ENCODE peak calls at places on chromosomes 7 and 10, in five cellular contexts. One of them, this sample, is unnamed.

GRCh38 chr10:121519411-121519810 is 78.8 kb downstream of the FGFR2 start:
- DNase-seq in H1: no peak
- DNase-seq in IMR-90: no peak
- DNase-seq in HepG2: no peak
- DNase-seq in K562: no peak
- DNase-seq in this sample: no peak

GRCh38 chr10:110794808-110795207 is 76.9 kb upstream of the PDCD4 start:
- DNase-seq in H1: no peak
- DNase-seq in IMR-90: no peak
- DNase-seq in HepG2: no peak
- DNase-seq in K562: no peak
- DNase-seq in this sample: no peak

GRCh38 chr10:18204050-18204449 is 63.8 kb downstream of the CACNB2 start:
- DNase-seq in H1: no peak
- DNase-seq in HepG2: no peak
- DNase-seq in K562: no peak
- DNase-seq in IMR-90: no peak
- DNase-seq in this sample: no peak

GRCh38 chr10:133308431-133309110 is at the start of the genes TUBGCP2 and ZNF511:
- DNase-seq in IMR-90: peak; percentile 79
- DNase-seq in HepG2: peak; percentile 55
- DNase-seq in H1: no peak
- DNase-seq in K562: peak; percentile 75
- DNase-seq in this sample: peak; percentile 87

GRCh38 chr7:145293793-145294153 is 457.9 kb upstream of the TPK1 start:
- DNase-seq in HepG2: no peak
- DNase-seq in IMR-90: no peak
- DNase-seq in K562: no peak
- DNase-seq in H1: no peak
- DNase-seq in this sample: no peak

GRCh38 chr10:92757720-92758119 is 68.0 kb downstream of the HHEX start:
- DNase-seq in IMR-90: no peak
- DNase-seq in H1: no peak
- DNase-seq in K562: peak; percentile 12
- DNase-seq in HepG2: no peak
- DNase-seq in this sample: no peak

GRCh38 chr7:145692237-145692950 is 424.2 kb upstream of the CNTNAP2 start:
- DNase-seq in HepG2: no peak
- DNase-seq in IMR-90: peak; percentile 1
- DNase-seq in H1: no peak
- DNase-seq in K562: no peak
- DNase-seq in this sample: no peak

GRCh38 chr7:70356975-70357374 is 758.7 kb downstream of the AUTS2 start:
- DNase-seq in H1: no peak
- DNase-seq in IMR-90: no peak
- DNase-seq in K562: no peak
- DNase-seq in HepG2: no peak
- DNase-seq in this sample: no peak

GRCh38 chr10:105207596-105207995 is 566.5 kb downstream of the SORCS3 start:
- DNase-seq in HepG2: no peak
- DNase-seq in IMR-90: no peak
- DNase-seq in K562: no peak
- DNase-seq in H1: no peak
- DNase-seq in this sample: no peak

GRCh38 chr7:121831320-121831719 is 41.6 kb upstream of the PTPRZ1 start:
- DNase-seq in IMR-90: no peak
- DNase-seq in H1: no peak
- DNase-seq in K562: no peak
- DNase-seq in HepG2: no peak
- DNase-seq in this sample: no peak

GRCh38 chr10:132246296-132246695 is 59.5 kb downstream of the DPYSL4 start:
- DNase-seq in H1: no peak
- DNase-seq in HepG2: no peak
- DNase-seq in IMR-90: no peak
- DNase-seq in K562: no peak
- DNase-seq in this sample: no peak

GRCh38 chr7:27774717-27775328 is 34.9 kb downstream of the TAX1BP1 start:
- DNase-seq in K562: no peak
- DNase-seq in IMR-90: peak; percentile 58
- DNase-seq in H1: no peak
- DNase-seq in HepG2: peak; percentile 39
- DNase-seq in this sample: peak; percentile 55

GRCh38 chr10:118625504-118625903 is 30.1 kb upstream of the PRLHR start:
- DNase-seq in IMR-90: no peak
- DNase-seq in H1: no peak
- DNase-seq in K562: no peak
- DNase-seq in HepG2: no peak
- DNase-seq in this sample: no peak

GRCh38 chr7:40551685-40552576 is 417.1 kb downstream of the SUGCT start:
- DNase-seq in H1: no peak
- DNase-seq in IMR-90: peak; percentile 88
- DNase-seq in K562: no peak
- DNase-seq in HepG2: peak; percentile 3
- DNase-seq in this sample: peak; percentile 2

GRCh38 chr10:100341953-100342626 is 4.9 kb upstream of the SCD start:
- DNase-seq in IMR-90: peak; percentile 60
- DNase-seq in H1: no peak
- DNase-seq in HepG2: peak; percentile 87
- DNase-seq in K562: peak; percentile 56
- DNase-seq in this sample: peak; percentile 82

GRCh38 chr10:63713191-63714144 is 192.3 kb downstream of the REEP3 start:
- DNase-seq in IMR-90: peak; percentile 59
- DNase-seq in H1: peak; percentile 99
- DNase-seq in K562: no peak
- DNase-seq in HepG2: peak; percentile 9
- DNase-seq in this sample: peak; percentile 46

GRCh38 chr7:24959735-24960485 is 20.1 kb downstream of the OSBPL3 start:
- DNase-seq in H1: no peak
- DNase-seq in HepG2: no peak
- DNase-seq in IMR-90: no peak
- DNase-seq in K562: no peak
- DNase-seq in this sample: no peak

GRCh38 chr10:126669188-126669587 is 1.3 kb downstream of the C10orf90 start:
- DNase-seq in K562: no peak
- DNase-seq in HepG2: no peak
- DNase-seq in H1: no peak
- DNase-seq in IMR-90: no peak
- DNase-seq in this sample: no peak

GRCh38 chr10:78267070-78267469 is 233.4 kb downstream of the RPS24 start:
- DNase-seq in IMR-90: peak; percentile 58
- DNase-seq in HepG2: no peak
- DNase-seq in K562: no peak
- DNase-seq in H1: no peak
- DNase-seq in this sample: no peak

GRCh38 chr10:1390200-1390599 is 334.0 kb downstream of the WDR37 start:
- DNase-seq in H1: no peak
- DNase-seq in K562: no peak
- DNase-seq in IMR-90: no peak
- DNase-seq in HepG2: no peak
- DNase-seq in this sample: no peak

GRCh38 chr7:79298145-79298760 is 155.2 kb downstream of the MAGI2 start:
- DNase-seq in IMR-90: peak; percentile 79
- DNase-seq in HepG2: peak; percentile 25
- DNase-seq in H1: no peak
- DNase-seq in K562: peak; percentile 30
- DNase-seq in this sample: peak; percentile 68

GRCh38 chr10:72308320-72308987 is 34.7 kb downstream of the DDIT4 start:
- DNase-seq in K562: peak; percentile 72
- DNase-seq in IMR-90: peak; percentile 85
- DNase-seq in HepG2: peak; percentile 64
- DNase-seq in H1: no peak
- DNase-seq in this sample: no peak

DNA sequence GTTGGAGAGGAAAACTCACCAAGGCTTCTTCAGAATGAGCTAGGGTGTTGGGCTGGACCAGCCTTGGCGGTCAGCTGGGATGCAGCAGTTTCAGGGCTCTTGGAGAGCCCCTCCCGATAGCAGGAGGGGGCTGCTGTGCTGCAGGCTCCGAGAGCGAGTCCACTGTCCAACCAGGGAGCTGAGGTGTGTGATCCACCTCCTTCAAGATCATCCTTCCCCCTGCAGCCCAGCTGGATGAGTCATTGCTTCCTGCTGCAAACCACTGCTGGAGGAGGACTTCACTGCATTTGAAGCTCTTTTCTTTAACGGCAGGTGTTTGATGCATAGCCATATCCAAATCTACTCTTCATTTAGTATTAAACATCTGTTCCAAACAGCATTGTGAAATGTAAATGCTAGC is 54.2 kb upstream of the EBF3 start:
- DNase-seq in HepG2: no peak
- DNase-seq in K562: no peak
- DNase-seq in IMR-90: peak; percentile 63
- DNase-seq in H1: peak; percentile 13
- DNase-seq in this sample: no peak
- TF ChIP-seq MAFK in HepG2: no peak
- TF ChIP-seq MAFK in K562: no peak
- TF ChIP-seq MAFK in IMR-90: no peak
- TF ChIP-seq MAFK in H1: no peak
- TF ChIP-seq MAFK in this sample: no peak

GRCh38 chr7:47119408-47119807 is 462.5 kb downstream of the TNS3 start:
- DNase-seq in HepG2: no peak
- DNase-seq in IMR-90: no peak
- DNase-seq in K562: no peak
- DNase-seq in H1: no peak
- DNase-seq in this sample: no peak
- TF ChIP-seq MAFK in HepG2: no peak
- TF ChIP-seq MAFK in IMR-90: no peak
- TF ChIP-seq MAFK in K562: no peak
- TF ChIP-seq MAFK in H1: no peak
- TF ChIP-seq MAFK in this sample: no peak

DNA sequence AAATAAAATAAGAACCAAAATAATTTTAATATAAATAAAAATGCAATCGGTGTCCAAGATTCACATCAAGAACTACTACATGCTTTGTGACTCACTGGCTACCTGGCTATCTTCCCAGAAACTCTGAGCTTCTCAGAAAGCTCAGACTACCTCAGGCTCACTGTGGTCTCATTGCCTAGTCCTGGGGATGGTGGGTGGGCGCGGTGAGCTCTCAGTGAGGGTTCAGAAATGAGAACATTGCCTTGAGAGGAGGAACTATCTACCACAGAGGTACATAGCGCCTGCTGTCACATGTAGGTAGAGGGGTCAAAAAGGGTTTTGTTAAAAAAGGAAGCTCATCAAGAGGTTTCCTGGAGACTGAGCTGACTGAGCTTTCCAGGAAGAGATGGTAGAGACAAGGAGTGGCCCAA is 108.0 kb downstream of the WDFY4 start:
- DNase-seq in K562: no peak
- DNase-seq in H1: no peak
- DNase-seq in HepG2: no peak
- DNase-seq in IMR-90: peak; percentile 70
- DNase-seq in this sample: no peak
- TF ChIP-seq MAFK in K562: no peak
- TF ChIP-seq MAFK in H1: no peak
- TF ChIP-seq MAFK in HepG2: no peak
- TF ChIP-seq MAFK in IMR-90: no peak
- TF ChIP-seq MAFK in this sample: no peak

GRCh38 chr7:104328970-104329825 is 795 bp downstream of the LHFPL3 start:
- DNase-seq in IMR-90: no peak
- DNase-seq in H1: no peak
- DNase-seq in K562: no peak
- DNase-seq in HepG2: no peak
- DNase-seq in this sample: no peak
- TF ChIP-seq MAFK in IMR-90: no peak
- TF ChIP-seq MAFK in H1: no peak
- TF ChIP-seq MAFK in K562: no peak
- TF ChIP-seq MAFK in HepG2: no peak
- TF ChIP-seq MAFK in this sample: no peak

DNA sequence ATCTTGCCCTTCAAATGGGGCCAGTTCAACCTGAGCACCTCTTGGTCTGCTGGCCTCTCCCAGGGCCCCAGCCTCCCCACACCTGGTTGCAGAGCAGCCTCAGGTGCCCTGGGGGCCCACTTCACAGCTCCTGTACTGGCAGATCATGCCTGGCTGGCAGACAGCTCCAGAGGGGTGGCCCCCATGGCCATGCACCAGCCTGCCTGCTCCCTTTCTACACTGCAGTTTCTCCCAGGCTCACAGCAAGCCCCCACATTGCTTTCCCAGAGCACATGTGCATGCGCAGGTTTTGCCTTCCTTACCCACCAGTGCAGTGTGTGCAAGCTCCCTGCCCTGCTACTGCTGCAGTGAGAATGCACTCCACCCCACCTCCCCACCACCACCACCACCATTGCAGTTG is 9.8 kb upstream of the MIOS start:
- DNase-seq in H1: no peak
- DNase-seq in HepG2: no peak
- DNase-seq in K562: no peak
- DNase-seq in IMR-90: no peak
- DNase-seq in this sample: no peak
- TF ChIP-seq MAFK in H1: no peak
- TF ChIP-seq MAFK in HepG2: no peak
- TF ChIP-seq MAFK in K562: no peak
- TF ChIP-seq MAFK in IMR-90: no peak
- TF ChIP-seq MAFK in this sample: no peak

GRCh38 chr7:149610441-149611011 is 112.9 kb upstream of the ZNF746 start:
- DNase-seq in IMR-90: no peak
- DNase-seq in K562: no peak
- DNase-seq in HepG2: no peak
- DNase-seq in H1: no peak
- DNase-seq in this sample: no peak

GRCh38 chr7:149605696-149606095 is 108.1 kb upstream of the ZNF746 start:
- DNase-seq in H1: no peak
- DNase-seq in HepG2: no peak
- DNase-seq in IMR-90: no peak
- DNase-seq in K562: no peak
- DNase-seq in this sample: no peak

GRCh38 chr7:149606826-149607225 is 109.2 kb upstream of the ZNF746 start:
- DNase-seq in HepG2: no peak
- DNase-seq in H1: no peak
- DNase-seq in K562: no peak
- DNase-seq in IMR-90: no peak
- DNase-seq in this sample: no peak

GRCh38 chr7:149607683-149608082 is 110.1 kb upstream of the ZNF746 start:
- DNase-seq in H1: no peak
- DNase-seq in HepG2: no peak
- DNase-seq in K562: no peak
- DNase-seq in IMR-90: no peak
- DNase-seq in this sample: no peak

GRCh38 chr7:149608168-149608567 is 110.6 kb upstream of the ZNF746 start:
- DNase-seq in HepG2: no peak
- DNase-seq in K562: no peak
- DNase-seq in H1: no peak
- DNase-seq in IMR-90: no peak
- DNase-seq in this sample: no peak
- TF ChIP-seq MAFK in HepG2: no peak
- TF ChIP-seq MAFK in K562: no peak
- TF ChIP-seq MAFK in H1: no peak
- TF ChIP-seq MAFK in IMR-90: no peak
- TF ChIP-seq MAFK in this sample: no peak

This sample was measured in A549.